ENCODE peak calls at places on chromosomes 7 and 10, in five cellular contexts. P is mucosa of descending colon, C is neural crest cell, V is substantia nigra, B is SJSA1. Y is an unnamed sample.

GRCh38 chr10:71746344-71747037 is 26.8 kb downstream of the VSIR start:
- DNase-seq in B (no peak), C (no peak), V (no peak), P (peak; percentile 71), Y (peak; percentile 86)

GRCh38 chr7:28750981-28751380 is 207.1 kb downstream of the TRIL start:
- DNase-seq in C (no peak), B (no peak), P (no peak), V (no peak), Y (no peak)

GRCh38 chr7:148567524-148567923 is 23.0 kb upstream of the C7orf33 start:
- DNase-seq in B (no peak), V (no peak), C (no peak), P (no peak), Y (no peak)

GRCh38 chr7:16773884-16774283 is 20.3 kb downstream of the TSPAN13 start:
- DNase-seq in B (no peak), V (no peak), P (no peak), C (no peak), Y (no peak)

GRCh38 chr7:50353201-50353600 is 48.7 kb downstream of the IKZF1 start:
- DNase-seq in B (no peak), P (no peak), C (no peak), V (no peak), Y (no peak)

GRCh38 chr7:19275000-19275399 is 129.8 kb upstream of the FERD3L start:
- DNase-seq in V (no peak), P (no peak), B (no peak), C (no peak), Y (no peak)

GRCh38 chr10:122859527-122859926 is 13.9 kb upstream of the CUZD1 start:
- DNase-seq in C (no peak), B (no peak), P (no peak), V (no peak), Y (no peak)

GRCh38 chr10:110996256-110996655 is 76.9 kb downstream of the SHOC2 start:
- DNase-seq in C (no peak), P (no peak), V (no peak), B (no peak), Y (no peak)

GRCh38 chr10:119409906-119410305 is 132.6 kb downstream of the RGS10 start:
- DNase-seq in C (peak; percentile 47), V (no peak), P (peak; percentile 62), B (no peak), Y (peak; percentile 85)

GRCh38 chr10:67119648-67120047 is 193.8 kb downstream of the LRRTM3 start:
- DNase-seq in P (no peak), V (no peak), B (no peak), C (no peak), Y (no peak)

GRCh38 chr7:122304996-122305421 is 459 bp upstream of the FEZF1 start:
- DNase-seq in C (no peak), V (no peak), P (no peak), B (no peak), Y (no peak)

GRCh38 chr10:113960617-113961260 is 82.9 kb upstream of the ADRB1 start:
- DNase-seq in C (no peak), B (no peak), P (peak; percentile 85), V (no peak), Y (no peak)

GRCh38 chr7:106493041-106493731 is 167.8 kb downstream of the CCDC71L start:
- DNase-seq in B (no peak), V (no peak), P (peak; percentile 71), C (no peak), Y (no peak)

Y was measured in cardiac septum.